ENCODE peak calls at places on chromosome 16, in seven cellular contexts. One of them, this sample, is unnamed.

GRCh38 chr16:65510241-65510640 is 388.4 kb upstream of the CDH11 start:
- DNase-seq in colonic mucosa: no peak
- DNase-seq in dorsolateral prefrontal cortex: no peak
- DNase-seq in lower lobe of right lung: no peak
- DNase-seq in cardiac muscle cell: no peak
- DNase-seq in prostate gland: no peak
- DNase-seq in lung: no peak
- DNase-seq in this sample: no peak

GRCh38 chr16:54191592-54191991 is 95.0 kb downstream of the IRX3 start:
- DNase-seq in lung: no peak
- DNase-seq in colonic mucosa: no peak
- DNase-seq in prostate gland: no peak
- DNase-seq in cardiac muscle cell: no peak
- DNase-seq in dorsolateral prefrontal cortex: no peak
- DNase-seq in lower lobe of right lung: no peak
- DNase-seq in this sample: no peak

GRCh38 chr16:53091508-53092211 is 36.9 kb downstream of the CHD9 start:
- DNase-seq in prostate gland: no peak
- DNase-seq in lung: peak; percentile 69
- DNase-seq in cardiac muscle cell: peak; percentile 94
- DNase-seq in dorsolateral prefrontal cortex: peak; percentile 83
- DNase-seq in colonic mucosa: peak; percentile 55
- DNase-seq in lower lobe of right lung: peak; percentile 56
- DNase-seq in this sample: peak; percentile 95

GRCh38 chr16:69741951-69742904 is 12.5 kb downstream of the NOB1 start:
- DNase-seq in colonic mucosa: peak; percentile 95
- DNase-seq in prostate gland: peak; percentile 78
- DNase-seq in cardiac muscle cell: peak; percentile 63
- DNase-seq in lower lobe of right lung: peak; percentile 74
- DNase-seq in dorsolateral prefrontal cortex: peak; percentile 53
- DNase-seq in lung: peak; percentile 67
- DNase-seq in this sample: no peak

GRCh38 chr16:55001931-55002330 is 71.3 kb downstream of the IRX5 start:
- DNase-seq in dorsolateral prefrontal cortex: no peak
- DNase-seq in prostate gland: no peak
- DNase-seq in lung: no peak
- DNase-seq in lower lobe of right lung: no peak
- DNase-seq in colonic mucosa: no peak
- DNase-seq in cardiac muscle cell: peak; percentile 5
- DNase-seq in this sample: peak; percentile 55

GRCh38 chr16:3861808-3862451 is 18.6 kb downstream of the CREBBP start:
- DNase-seq in cardiac muscle cell: no peak
- DNase-seq in colonic mucosa: no peak
- DNase-seq in lower lobe of right lung: no peak
- DNase-seq in prostate gland: no peak
- DNase-seq in lung: no peak
- DNase-seq in dorsolateral prefrontal cortex: no peak
- DNase-seq in this sample: peak; percentile 71

GRCh38 chr16:78647019-78647418 is 547.6 kb downstream of the WWOX start:
- DNase-seq in prostate gland: no peak
- DNase-seq in dorsolateral prefrontal cortex: no peak
- DNase-seq in lung: no peak
- DNase-seq in lower lobe of right lung: no peak
- DNase-seq in cardiac muscle cell: no peak
- DNase-seq in colonic mucosa: no peak
- DNase-seq in this sample: no peak

GRCh38 chr16:11224894-11225676 is 30.9 kb downstream of the SOCS1 start:
- DNase-seq in dorsolateral prefrontal cortex: no peak
- DNase-seq in colonic mucosa: peak; percentile 33
- DNase-seq in lung: no peak
- DNase-seq in lower lobe of right lung: peak; percentile 63
- DNase-seq in cardiac muscle cell: no peak
- DNase-seq in prostate gland: no peak
- DNase-seq in this sample: peak; percentile 23

GRCh38 chr16:25690563-25691143 is 1.1 kb upstream of the HS3ST4 start:
- DNase-seq in lower lobe of right lung: no peak
- DNase-seq in colonic mucosa: no peak
- DNase-seq in lung: no peak
- DNase-seq in prostate gland: no peak
- DNase-seq in cardiac muscle cell: no peak
- DNase-seq in dorsolateral prefrontal cortex: no peak
- DNase-seq in this sample: peak; percentile 8

GRCh38 chr16:8729779-8730334 is 55.4 kb downstream of the ABAT start:
- DNase-seq in prostate gland: no peak
- DNase-seq in cardiac muscle cell: no peak
- DNase-seq in colonic mucosa: no peak
- DNase-seq in lung: no peak
- DNase-seq in lower lobe of right lung: no peak
- DNase-seq in dorsolateral prefrontal cortex: no peak
- DNase-seq in this sample: no peak

GRCh38 chr16:77171750-77172635 is 19.0 kb upstream of the MON1B start:
- DNase-seq in dorsolateral prefrontal cortex: no peak
- DNase-seq in cardiac muscle cell: peak; percentile 76
- DNase-seq in colonic mucosa: peak; percentile 34
- DNase-seq in lower lobe of right lung: no peak
- DNase-seq in prostate gland: peak; percentile 63
- DNase-seq in lung: no peak
- DNase-seq in this sample: peak; percentile 30

GRCh38 chr16:51937771-51938170 is 609.2 kb downstream of the TOX3 start:
- DNase-seq in dorsolateral prefrontal cortex: no peak
- DNase-seq in cardiac muscle cell: no peak
- DNase-seq in lung: no peak
- DNase-seq in prostate gland: no peak
- DNase-seq in colonic mucosa: no peak
- DNase-seq in lower lobe of right lung: no peak
- DNase-seq in this sample: no peak

GRCh38 chr16:87926246-87927194 is 9.8 kb downstream of the CA5A start:
- DNase-seq in lower lobe of right lung: peak; percentile 84
- DNase-seq in colonic mucosa: no peak
- DNase-seq in dorsolateral prefrontal cortex: no peak
- DNase-seq in cardiac muscle cell: no peak
- DNase-seq in lung: no peak
- DNase-seq in prostate gland: no peak
- DNase-seq in this sample: no peak

GRCh38 chr16:14640538-14640937 is 7.8 kb downstream of the BFAR start:
- DNase-seq in prostate gland: no peak
- DNase-seq in dorsolateral prefrontal cortex: no peak
- DNase-seq in cardiac muscle cell: no peak
- DNase-seq in lower lobe of right lung: no peak
- DNase-seq in colonic mucosa: peak; percentile 79
- DNase-seq in lung: no peak
- DNase-seq in this sample: no peak

GRCh38 chr16:86038923-86039310 is 140.0 kb downstream of the IRF8 start:
- DNase-seq in dorsolateral prefrontal cortex: no peak
- DNase-seq in prostate gland: no peak
- DNase-seq in lower lobe of right lung: no peak
- DNase-seq in lung: no peak
- DNase-seq in cardiac muscle cell: no peak
- DNase-seq in colonic mucosa: no peak
- DNase-seq in this sample: no peak

GRCh38 chr16:61791465-61791864 is 244.8 kb downstream of the CDH8 start:
- DNase-seq in lower lobe of right lung: no peak
- DNase-seq in colonic mucosa: no peak
- DNase-seq in cardiac muscle cell: no peak
- DNase-seq in lung: no peak
- DNase-seq in prostate gland: no peak
- DNase-seq in dorsolateral prefrontal cortex: no peak
- DNase-seq in this sample: peak; percentile 1

GRCh38 chr16:27346818-27347217 is 33.0 kb downstream of the IL4R start:
- DNase-seq in dorsolateral prefrontal cortex: no peak
- DNase-seq in cardiac muscle cell: no peak
- DNase-seq in colonic mucosa: no peak
- DNase-seq in lower lobe of right lung: no peak
- DNase-seq in prostate gland: no peak
- DNase-seq in lung: no peak
- DNase-seq in this sample: no peak

GRCh38 chr16:83727018-83727417 is 80.8 kb upstream of the HSBP1 start:
- DNase-seq in prostate gland: no peak
- DNase-seq in dorsolateral prefrontal cortex: no peak
- DNase-seq in cardiac muscle cell: peak; percentile 14
- DNase-seq in lung: no peak
- DNase-seq in colonic mucosa: no peak
- DNase-seq in lower lobe of right lung: no peak
- DNase-seq in this sample: peak; percentile 47

GRCh38 chr16:64440005-64440404 is 681.9 kb downstream of the CDH11 start:
- DNase-seq in prostate gland: no peak
- DNase-seq in cardiac muscle cell: no peak
- DNase-seq in lung: no peak
- DNase-seq in lower lobe of right lung: no peak
- DNase-seq in colonic mucosa: no peak
- DNase-seq in dorsolateral prefrontal cortex: no peak
- DNase-seq in this sample: no peak

GRCh38 chr16:52731219-52731875 is 184.4 kb upstream of the TOX3 start:
- DNase-seq in colonic mucosa: no peak
- DNase-seq in prostate gland: no peak
- DNase-seq in lower lobe of right lung: no peak
- DNase-seq in dorsolateral prefrontal cortex: no peak
- DNase-seq in cardiac muscle cell: no peak
- DNase-seq in lung: no peak
- DNase-seq in this sample: no peak

GRCh38 chr16:12064291-12064690 is 87.8 kb downstream of the SNX29 start:
- DNase-seq in lower lobe of right lung: no peak
- DNase-seq in prostate gland: no peak
- DNase-seq in lung: no peak
- DNase-seq in dorsolateral prefrontal cortex: no peak
- DNase-seq in colonic mucosa: no peak
- DNase-seq in cardiac muscle cell: no peak
- DNase-seq in this sample: no peak

GRCh38 chr16:27712251-27712711 is 162.3 kb downstream of the KATNIP start:
- DNase-seq in colonic mucosa: no peak
- DNase-seq in prostate gland: no peak
- DNase-seq in lower lobe of right lung: no peak
- DNase-seq in lung: no peak
- DNase-seq in dorsolateral prefrontal cortex: no peak
- DNase-seq in cardiac muscle cell: no peak
- DNase-seq in this sample: no peak

DNA sequence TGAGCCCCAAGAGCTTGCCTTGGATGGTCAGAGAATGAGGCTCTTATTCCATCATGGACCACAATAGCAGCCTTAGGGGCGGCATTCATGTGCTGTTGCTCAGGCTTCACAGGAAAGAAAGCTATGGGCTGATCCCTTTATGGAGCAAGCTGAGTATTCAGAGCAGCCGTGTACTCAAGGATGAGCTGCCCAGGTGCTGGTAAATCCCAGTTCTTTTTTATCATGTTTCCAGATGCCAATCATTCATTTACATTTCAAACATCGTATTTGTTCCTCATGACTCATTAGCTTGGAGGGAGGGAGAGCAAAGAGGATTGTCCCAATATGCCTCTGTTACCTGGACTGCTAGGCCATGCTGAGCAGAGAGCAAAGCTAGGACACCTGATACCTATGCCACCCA is 475.7 kb downstream of the SHISA9 start:
- DNase-seq in lower lobe of right lung: no peak
- DNase-seq in colonic mucosa: no peak
- DNase-seq in cardiac muscle cell: no peak
- DNase-seq in lung: no peak
- DNase-seq in prostate gland: no peak
- DNase-seq in dorsolateral prefrontal cortex: no peak
- DNase-seq in this sample: no peak
- H3K4me3 ChIP-seq in lower lobe of right lung: no peak overlapping the region
- H3K4me3 ChIP-seq in colonic mucosa: no peak overlapping the region
- H3K4me3 ChIP-seq in cardiac muscle cell: no peak overlapping the region
- H3K4me3 ChIP-seq in lung: no peak overlapping the region
- H3K4me3 ChIP-seq in prostate gland: no peak overlapping the region
- H3K4me3 ChIP-seq in dorsolateral prefrontal cortex: no peak overlapping the region
- H3K4me3 ChIP-seq in this sample: no peak overlapping the region

DNA sequence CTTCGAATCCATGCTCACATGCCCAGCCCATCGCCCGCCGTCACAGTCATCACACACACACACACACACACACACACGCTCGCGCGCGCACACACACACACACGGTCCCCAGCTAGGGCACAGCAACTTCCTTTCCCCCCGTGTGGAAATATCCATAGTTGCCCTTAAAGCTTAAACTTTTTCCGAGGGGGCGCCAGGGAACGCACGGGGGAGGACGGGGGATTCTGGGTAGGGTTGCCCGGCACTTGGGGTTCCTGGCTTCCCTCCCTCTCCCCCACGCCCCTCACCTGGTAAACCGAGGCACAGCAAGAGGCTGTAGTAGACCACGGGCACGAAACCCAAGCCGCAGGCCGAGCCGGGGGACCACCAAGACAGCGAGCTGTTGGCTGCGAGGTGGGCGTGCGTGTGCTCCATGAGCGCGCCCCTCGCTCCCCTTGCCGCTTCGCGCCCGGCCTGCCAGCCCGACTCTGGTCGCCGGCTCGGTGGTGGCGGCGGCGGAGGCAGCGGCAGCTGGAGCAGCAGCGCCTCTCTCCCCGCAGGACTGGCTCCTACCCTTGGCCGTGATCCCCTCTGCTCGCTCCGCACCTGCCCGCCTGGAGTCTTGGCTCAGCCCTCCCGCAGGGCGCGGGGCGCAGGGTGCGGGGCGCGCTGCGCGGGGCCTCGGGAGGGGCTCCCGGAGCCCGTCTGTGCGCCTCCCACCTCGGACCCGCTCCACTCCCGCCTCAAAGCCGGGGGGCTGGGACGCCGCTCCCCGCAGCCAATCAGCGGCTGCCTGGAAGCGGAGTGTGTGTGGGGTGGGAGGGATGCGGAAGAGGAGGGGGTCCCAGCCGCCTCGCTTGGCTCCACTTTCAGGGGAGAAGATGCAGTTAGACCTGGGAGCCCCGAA is at the start of gene GPR139:
- DNase-seq in colonic mucosa: no peak
- DNase-seq in cardiac muscle cell: no peak
- DNase-seq in lower lobe of right lung: no peak
- DNase-seq in lung: no peak
- DNase-seq in dorsolateral prefrontal cortex: no peak
- DNase-seq in prostate gland: no peak
- DNase-seq in this sample: no peak
- TF ChIP-seq CTCF in colonic mucosa: no peak
- TF ChIP-seq CTCF in cardiac muscle cell: no peak
- TF ChIP-seq CTCF in lower lobe of right lung: no peak
- TF ChIP-seq CTCF in lung: no peak
- TF ChIP-seq CTCF in dorsolateral prefrontal cortex: no peak
- TF ChIP-seq CTCF in prostate gland: no peak
- TF ChIP-seq CTCF in this sample: no peak

GRCh38 chr16:48110982-48111381 is 44.8 kb downstream of the ABCC12 start:
- DNase-seq in lower lobe of right lung: no peak
- DNase-seq in cardiac muscle cell: no peak
- DNase-seq in dorsolateral prefrontal cortex: no peak
- DNase-seq in prostate gland: no peak
- DNase-seq in colonic mucosa: no peak
- DNase-seq in lung: no peak
- DNase-seq in this sample: no peak
- H3K4me3 ChIP-seq in lower lobe of right lung: no peak overlapping the region
- H3K4me3 ChIP-seq in cardiac muscle cell: no peak overlapping the region
- H3K4me3 ChIP-seq in dorsolateral prefrontal cortex: no peak overlapping the region
- H3K4me3 ChIP-seq in prostate gland: no peak overlapping the region
- H3K4me3 ChIP-seq in colonic mucosa: no peak overlapping the region
- H3K4me3 ChIP-seq in lung: no peak overlapping the region
- H3K4me3 ChIP-seq in this sample: no peak overlapping the region

GRCh38 chr16:2151188-2152091 is 3.0 kb downstream of the RAB26 start:
- DNase-seq in lung: no peak
- DNase-seq in colonic mucosa: no peak
- DNase-seq in cardiac muscle cell: no peak
- DNase-seq in dorsolateral prefrontal cortex: no peak
- DNase-seq in prostate gland: no peak
- DNase-seq in lower lobe of right lung: no peak
- DNase-seq in this sample: no peak
- TF ChIP-seq CTCF in lung: no peak
- TF ChIP-seq CTCF in colonic mucosa: no peak
- TF ChIP-seq CTCF in cardiac muscle cell: no peak
- TF ChIP-seq CTCF in dorsolateral prefrontal cortex: no peak
- TF ChIP-seq CTCF in prostate gland: no peak
- TF ChIP-seq CTCF in lower lobe of right lung: no peak
- TF ChIP-seq CTCF in this sample: no peak

GRCh38 chr16:67392301-67393059 is 818 bp downstream of the TPPP3 start:
- DNase-seq in colonic mucosa: no peak
- DNase-seq in lower lobe of right lung: no peak
- DNase-seq in lung: no peak
- DNase-seq in cardiac muscle cell: no peak
- DNase-seq in prostate gland: no peak
- DNase-seq in dorsolateral prefrontal cortex: no peak
- DNase-seq in this sample: no peak
- H3K4me3 ChIP-seq in colonic mucosa: peak overlapping the region; percentile 29
- H3K4me3 ChIP-seq in lower lobe of right lung: peak overlapping the region; percentile 58
- H3K4me3 ChIP-seq in lung: peak overlapping the region; percentile 11
- H3K4me3 ChIP-seq in cardiac muscle cell: no peak overlapping the region
- H3K4me3 ChIP-seq in prostate gland: no peak overlapping the region
- H3K4me3 ChIP-seq in dorsolateral prefrontal cortex: peak overlapping the region; percentile 64
- H3K4me3 ChIP-seq in this sample: peak overlapping the region; percentile 27

This sample was measured in foreskin fibroblast.